ENCODE peak calls at places on chromosomes 16 and 17, in four cellular contexts. One of them, this sample, is unnamed. For H3K4me1, the result is how much of the 10 kb centered on the place peaks cover.

GRCh38 chr16:48123104-48123788 is 32.5 kb downstream of the ABCC12 start:
- DNase-seq in sigmoid colon: no peak
- DNase-seq in CD8-positive, alpha-beta T cell: no peak
- DNase-seq in transverse colon: no peak
- DNase-seq in this sample: no peak

GRCh38 chr16:89031715-89032659 is 55.0 kb upstream of the CBFA2T3 start:
- DNase-seq in sigmoid colon: no peak
- DNase-seq in CD8-positive, alpha-beta T cell: peak
- DNase-seq in transverse colon: peak
- DNase-seq in this sample: no peak

GRCh38 chr17:45248132-45248936 is 13.6 kb downstream of the SPATA32 start:
- DNase-seq in sigmoid colon: no peak
- DNase-seq in CD8-positive, alpha-beta T cell: peak
- DNase-seq in transverse colon: peak
- DNase-seq in this sample: peak

GRCh38 chr17:48997827-48998556 is 807 bp downstream of the IGF2BP1 start:
- DNase-seq in sigmoid colon: no peak
- DNase-seq in CD8-positive, alpha-beta T cell: no peak
- DNase-seq in transverse colon: no peak
- DNase-seq in this sample: no peak

GRCh38 chr17:77546772-77547201 is 406.0 kb downstream of the SEC14L1 start:
- DNase-seq in sigmoid colon: no peak
- DNase-seq in CD8-positive, alpha-beta T cell: no peak
- DNase-seq in transverse colon: peak
- DNase-seq in this sample: no peak

GRCh38 chr17:56595831-56596740 is 2.6 kb downstream of the NOG start:
- DNase-seq in sigmoid colon: no peak
- DNase-seq in CD8-positive, alpha-beta T cell: no peak
- DNase-seq in transverse colon: no peak
- DNase-seq in this sample: no peak

GRCh38 chr17:79176792-79177601 is 102.4 kb downstream of the ENGASE start:
- DNase-seq in sigmoid colon: no peak
- DNase-seq in CD8-positive, alpha-beta T cell: no peak
- DNase-seq in transverse colon: no peak
- DNase-seq in this sample: no peak

GRCh38 chr16:4923853-4924252 is 13.1 kb downstream of the PPL start:
- DNase-seq in sigmoid colon: no peak
- DNase-seq in CD8-positive, alpha-beta T cell: no peak
- DNase-seq in transverse colon: no peak
- DNase-seq in this sample: no peak

GRCh38 chr16:54444851-54445523 is 158.4 kb upstream of the IRX3 start:
- DNase-seq in sigmoid colon: no peak
- DNase-seq in CD8-positive, alpha-beta T cell: no peak
- DNase-seq in transverse colon: no peak
- DNase-seq in this sample: no peak

GRCh38 chr17:21002309-21003006 is 40.4 kb downstream of the USP22 start:
- DNase-seq in sigmoid colon: no peak
- DNase-seq in CD8-positive, alpha-beta T cell: no peak
- DNase-seq in transverse colon: no peak
- DNase-seq in this sample: no peak

GRCh38 chr16:20866161-20866772 is 33.9 kb downstream of the DCUN1D3 start:
- DNase-seq in sigmoid colon: peak
- DNase-seq in CD8-positive, alpha-beta T cell: no peak
- DNase-seq in transverse colon: peak
- DNase-seq in this sample: no peak

GRCh38 chr16:52383640-52384292 is 163.2 kb downstream of the TOX3 start:
- DNase-seq in sigmoid colon: no peak
- DNase-seq in CD8-positive, alpha-beta T cell: no peak
- DNase-seq in transverse colon: no peak
- DNase-seq in this sample: no peak

GRCh38 chr17:7220593-7221280 is 999 bp downstream of the ACADVL start:
- DNase-seq in sigmoid colon: peak
- DNase-seq in CD8-positive, alpha-beta T cell: peak
- DNase-seq in transverse colon: peak
- DNase-seq in this sample: peak

GRCh38 chr16:67758006-67758405 is 38.9 kb upstream of the GFOD2 start:
- DNase-seq in sigmoid colon: no peak
- DNase-seq in CD8-positive, alpha-beta T cell: no peak
- DNase-seq in transverse colon: no peak
- DNase-seq in this sample: no peak

GRCh38 chr16:9533042-9533441 is 441.6 kb downstream of the HAPSTR1 start:
- DNase-seq in sigmoid colon: no peak
- DNase-seq in CD8-positive, alpha-beta T cell: no peak
- DNase-seq in transverse colon: no peak
- DNase-seq in this sample: no peak

GRCh38 chr17:70006159-70006558 is 68.9 kb upstream of the KCNJ16 start:
- DNase-seq in sigmoid colon: no peak
- DNase-seq in CD8-positive, alpha-beta T cell: no peak
- DNase-seq in transverse colon: no peak
- DNase-seq in this sample: no peak

GRCh38 chr17:32484041-32484461 is 2.7 kb upstream of the CDK5R1 start:
- DNase-seq in sigmoid colon: no peak
- DNase-seq in CD8-positive, alpha-beta T cell: no peak
- DNase-seq in transverse colon: no peak
- DNase-seq in this sample: peak

GRCh38 chr17:57629470-57629869 is 115.6 kb downstream of the CCDC182 start:
- DNase-seq in sigmoid colon: no peak
- DNase-seq in CD8-positive, alpha-beta T cell: no peak
- DNase-seq in transverse colon: peak
- DNase-seq in this sample: peak

GRCh38 chr16:1105888-1106620 is 10.0 kb upstream of the C1QTNF8 start:
- DNase-seq in sigmoid colon: peak
- DNase-seq in CD8-positive, alpha-beta T cell: no peak
- DNase-seq in transverse colon: peak
- DNase-seq in this sample: peak

GRCh38 chr16:2337431-2338296 is 2.9 kb downstream of the ABCA3 start:
- DNase-seq in sigmoid colon: no peak
- DNase-seq in CD8-positive, alpha-beta T cell: no peak
- DNase-seq in transverse colon: no peak
- DNase-seq in this sample: no peak

GRCh38 chr16:69745959-69746358 is 8.8 kb downstream of the NOB1 start:
- DNase-seq in sigmoid colon: no peak
- DNase-seq in CD8-positive, alpha-beta T cell: no peak
- DNase-seq in transverse colon: no peak
- DNase-seq in this sample: no peak

GRCh38 chr16:8173111-8173644 is 417.1 kb downstream of the TMEM114 start:
- DNase-seq in sigmoid colon: no peak
- DNase-seq in CD8-positive, alpha-beta T cell: no peak
- DNase-seq in transverse colon: peak
- DNase-seq in this sample: peak

GRCh38 chr17:62823111-62823895 is 15.2 kb upstream of the MARCHF10 start:
- DNase-seq in sigmoid colon: no peak
- DNase-seq in CD8-positive, alpha-beta T cell: no peak
- DNase-seq in transverse colon: no peak
- DNase-seq in this sample: no peak

GRCh38 chr17:40548491-40548981 is 16.7 kb downstream of the CCR7 start:
- DNase-seq in sigmoid colon: no peak
- DNase-seq in CD8-positive, alpha-beta T cell: no peak
- DNase-seq in transverse colon: no peak
- DNase-seq in this sample: no peak

GRCh38 chr17:40550608-40551007 is 14.7 kb downstream of the CCR7 start:
- DNase-seq in sigmoid colon: peak
- DNase-seq in CD8-positive, alpha-beta T cell: no peak
- DNase-seq in transverse colon: peak
- DNase-seq in this sample: peak

GRCh38 chr17:40547079-40547784 is 18.0 kb downstream of the CCR7 start:
- DNase-seq in sigmoid colon: peak
- DNase-seq in CD8-positive, alpha-beta T cell: peak
- DNase-seq in transverse colon: peak
- DNase-seq in this sample: peak

GRCh38 chr17:40547785-40548478 is 17.3 kb downstream of the CCR7 start:
- DNase-seq in sigmoid colon: no peak
- DNase-seq in CD8-positive, alpha-beta T cell: no peak
- DNase-seq in transverse colon: peak
- DNase-seq in this sample: no peak

DNA sequence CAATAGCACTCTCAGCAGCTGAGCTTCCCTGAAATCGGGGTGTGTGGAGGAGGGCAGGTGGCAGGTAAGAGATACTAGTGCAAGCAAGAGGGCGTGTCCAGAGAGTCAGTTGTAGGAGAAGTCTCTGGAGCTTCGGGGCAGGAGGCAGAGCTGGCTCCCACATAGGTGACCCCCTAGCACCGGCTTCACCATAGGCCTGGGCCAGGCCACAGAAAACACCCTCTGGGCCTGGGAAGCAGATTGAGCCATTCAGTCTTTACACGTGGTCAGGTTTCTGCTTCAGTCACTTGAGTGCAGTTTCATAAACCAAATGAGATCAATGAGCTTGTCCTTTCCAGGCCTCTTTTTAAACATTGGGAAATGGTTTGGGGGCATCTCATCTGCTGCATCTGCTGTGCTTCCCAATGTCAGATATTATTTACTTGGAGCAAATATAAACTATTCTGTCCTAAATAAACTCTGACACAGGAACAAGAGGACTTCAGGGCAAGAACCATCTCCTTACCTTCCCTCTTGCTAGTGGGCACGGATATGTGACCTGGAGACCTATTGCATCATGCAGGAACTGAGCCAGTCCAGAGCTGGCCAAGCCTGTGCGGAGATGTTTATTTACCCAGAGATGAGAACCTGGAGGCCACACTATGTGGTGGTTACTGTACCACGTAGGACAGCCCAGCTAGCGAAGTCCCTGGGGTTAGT is 16.1 kb downstream of the CCR7 start:
- DNase-seq in sigmoid colon: peak
- DNase-seq in CD8-positive, alpha-beta T cell: no peak
- DNase-seq in transverse colon: peak
- DNase-seq in this sample: peak
- H3K4me1 ChIP-seq in sigmoid colon: half or more
- H3K4me1 ChIP-seq in CD8-positive, alpha-beta T cell: half or more
- H3K4me1 ChIP-seq in transverse colon: under half
- H3K4me1 ChIP-seq in this sample: half or more

GRCh38 chr16:82995286-82995926 is 368.6 kb downstream of the CDH13 start:
- DNase-seq in sigmoid colon: no peak
- DNase-seq in CD8-positive, alpha-beta T cell: no peak
- DNase-seq in transverse colon: no peak
- DNase-seq in this sample: no peak
- H3K27ac ChIP-seq in sigmoid colon: no peak
- H3K27ac ChIP-seq in CD8-positive, alpha-beta T cell: no peak
- H3K27ac ChIP-seq in transverse colon: peak
- H3K27ac ChIP-seq in this sample: no peak

GRCh38 chr17:80265205-80266068 is 4.8 kb downstream of the RNF213 start:
- DNase-seq in sigmoid colon: no peak
- DNase-seq in CD8-positive, alpha-beta T cell: peak
- DNase-seq in transverse colon: no peak
- DNase-seq in this sample: peak

GRCh38 chr17:80264793-80265075 is 4.1 kb downstream of the RNF213 start:
- DNase-seq in sigmoid colon: no peak
- DNase-seq in CD8-positive, alpha-beta T cell: no peak
- DNase-seq in transverse colon: no peak
- DNase-seq in this sample: no peak

GRCh38 chr17:80269405-80269807 is 8.8 kb downstream of the RNF213 start:
- DNase-seq in sigmoid colon: no peak
- DNase-seq in CD8-positive, alpha-beta T cell: no peak
- DNase-seq in transverse colon: no peak
- DNase-seq in this sample: no peak

GRCh38 chr17:80268427-80268826 is 7.8 kb downstream of the RNF213 start:
- DNase-seq in sigmoid colon: no peak
- DNase-seq in CD8-positive, alpha-beta T cell: no peak
- DNase-seq in transverse colon: no peak
- DNase-seq in this sample: no peak

GRCh38 chr17:80267391-80267790 is 6.7 kb downstream of the RNF213 start:
- DNase-seq in sigmoid colon: no peak
- DNase-seq in CD8-positive, alpha-beta T cell: no peak
- DNase-seq in transverse colon: no peak
- DNase-seq in this sample: no peak
- H3K4me1 ChIP-seq in sigmoid colon: under half
- H3K4me1 ChIP-seq in CD8-positive, alpha-beta T cell: half or more
- H3K4me1 ChIP-seq in transverse colon: under half
- H3K4me1 ChIP-seq in this sample: under half

GRCh38 chr17:3894927-3895343 is 2.1 kb upstream of the CAMKK1 start:
- DNase-seq in sigmoid colon: no peak
- DNase-seq in CD8-positive, alpha-beta T cell: no peak
- DNase-seq in transverse colon: peak
- DNase-seq in this sample: no peak
- H3K27ac ChIP-seq in sigmoid colon: peak
- H3K27ac ChIP-seq in CD8-positive, alpha-beta T cell: no peak
- H3K27ac ChIP-seq in transverse colon: peak
- H3K27ac ChIP-seq in this sample: peak

DNA sequence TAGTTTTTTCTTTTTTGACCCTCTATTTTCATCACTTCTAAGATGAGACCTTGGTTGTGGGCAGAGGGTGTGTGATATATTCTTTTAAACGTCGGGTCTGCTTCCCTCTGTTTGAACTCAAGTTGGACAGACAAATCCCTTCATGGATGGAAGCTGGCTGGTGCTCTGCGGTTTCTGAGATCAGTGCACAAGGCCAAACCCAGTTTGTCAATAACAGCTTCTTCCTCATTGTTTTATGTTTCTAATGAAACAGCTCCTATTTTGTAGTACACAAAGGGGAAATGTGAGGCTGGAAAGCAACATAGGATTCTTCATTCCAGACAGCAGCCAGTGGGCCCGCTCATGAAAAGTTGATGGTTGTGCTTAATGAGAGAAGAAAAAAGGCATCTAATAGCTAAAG is 159.6 kb downstream of the PRKCA start:
- DNase-seq in sigmoid colon: no peak
- DNase-seq in CD8-positive, alpha-beta T cell: no peak
- DNase-seq in transverse colon: peak
- DNase-seq in this sample: no peak
- H3K4me1 ChIP-seq in sigmoid colon: under half
- H3K4me1 ChIP-seq in CD8-positive, alpha-beta T cell: under half
- H3K4me1 ChIP-seq in transverse colon: under half
- H3K4me1 ChIP-seq in this sample: under half